ENCODE peak calls at places on chromosomes 12 and 14, in six cellular contexts. One of them, this sample, is unnamed.

GRCh38 chr12:96829354-96829753 is 77.7 kb upstream of the NEDD1 start:
- DNase-seq in SK-N-SH: no peak
- DNase-seq in GM12878: no peak
- DNase-seq in HepG2: no peak
- DNase-seq in K562: no peak
- DNase-seq in H1: no peak
- DNase-seq in this sample: no peak

GRCh38 chr12:121753844-121754264 is 39.6 kb downstream of the RHOF start:
- DNase-seq in SK-N-SH: no peak
- DNase-seq in GM12878: no peak
- DNase-seq in HepG2: no peak
- DNase-seq in K562: no peak
- DNase-seq in H1: no peak
- DNase-seq in this sample: no peak

GRCh38 chr14:92105845-92106094 is 612 bp downstream of the ATXN3 start:
- DNase-seq in SK-N-SH: no peak
- DNase-seq in GM12878: no peak
- DNase-seq in HepG2: peak; percentile 5
- DNase-seq in K562: no peak
- DNase-seq in H1: no peak
- DNase-seq in this sample: peak; percentile 21

GRCh38 chr12:1879633-1880032 is 38.8 kb downstream of the CACNA2D4 start:
- DNase-seq in SK-N-SH: peak; percentile 1
- DNase-seq in GM12878: no peak
- DNase-seq in HepG2: no peak
- DNase-seq in K562: no peak
- DNase-seq in H1: no peak
- DNase-seq in this sample: no peak

GRCh38 chr12:6193853-6194815 is 6.1 kb upstream of the CD9 start:
- DNase-seq in SK-N-SH: no peak
- DNase-seq in GM12878: no peak
- DNase-seq in HepG2: no peak
- DNase-seq in K562: no peak
- DNase-seq in H1: no peak
- DNase-seq in this sample: no peak

GRCh38 chr14:70796551-70796950 is 12.8 kb downstream of the MAP3K9 start:
- DNase-seq in SK-N-SH: no peak
- DNase-seq in GM12878: no peak
- DNase-seq in HepG2: no peak
- DNase-seq in K562: no peak
- DNase-seq in H1: no peak
- DNase-seq in this sample: no peak

GRCh38 chr12:89707992-89708792 is 446 bp downstream of the ATP2B1 start:
- DNase-seq in SK-N-SH: peak; percentile 56
- DNase-seq in GM12878: no peak
- DNase-seq in HepG2: no peak
- DNase-seq in K562: peak; percentile 59
- DNase-seq in H1: no peak
- DNase-seq in this sample: no peak

GRCh38 chr14:68249534-68250517 is 430.2 kb downstream of the RAD51B start:
- DNase-seq in SK-N-SH: no peak
- DNase-seq in GM12878: no peak
- DNase-seq in HepG2: no peak
- DNase-seq in K562: no peak
- DNase-seq in H1: no peak
- DNase-seq in this sample: no peak

GRCh38 chr12:69275471-69275891 is 36.1 kb downstream of the CPSF6 start:
- DNase-seq in SK-N-SH: no peak
- DNase-seq in GM12878: no peak
- DNase-seq in HepG2: no peak
- DNase-seq in K562: no peak
- DNase-seq in H1: no peak
- DNase-seq in this sample: no peak

GRCh38 chr12:78209851-78210493 is 379.3 kb downstream of the NAV3 start:
- DNase-seq in SK-N-SH: no peak
- DNase-seq in GM12878: no peak
- DNase-seq in HepG2: no peak
- DNase-seq in K562: no peak
- DNase-seq in H1: no peak
- DNase-seq in this sample: no peak

GRCh38 chr14:80425686-80426085 is 214.4 kb upstream of the DIO2 start:
- DNase-seq in SK-N-SH: no peak
- DNase-seq in GM12878: no peak
- DNase-seq in HepG2: no peak
- DNase-seq in K562: no peak
- DNase-seq in H1: no peak
- DNase-seq in this sample: no peak

GRCh38 chr12:65817866-65818265 is 6.4 kb upstream of the HMGA2 start:
- DNase-seq in SK-N-SH: no peak
- DNase-seq in GM12878: no peak
- DNase-seq in HepG2: no peak
- DNase-seq in K562: no peak
- DNase-seq in H1: no peak
- DNase-seq in this sample: no peak

GRCh38 chr14:49552630-49553029 is 33.5 kb downstream of the RPS29 start:
- DNase-seq in SK-N-SH: no peak
- DNase-seq in GM12878: no peak
- DNase-seq in HepG2: no peak
- DNase-seq in K562: no peak
- DNase-seq in H1: no peak
- DNase-seq in this sample: no peak

GRCh38 chr12:108582981-108583770 is 14.7 kb downstream of the TMEM119 start:
- DNase-seq in SK-N-SH: no peak
- DNase-seq in GM12878: no peak
- DNase-seq in HepG2: no peak
- DNase-seq in K562: no peak
- DNase-seq in H1: no peak
- DNase-seq in this sample: no peak

GRCh38 chr12:31583878-31584277 is 7.1 kb downstream of the DENND5B start:
- DNase-seq in SK-N-SH: no peak
- DNase-seq in GM12878: no peak
- DNase-seq in HepG2: no peak
- DNase-seq in K562: no peak
- DNase-seq in H1: no peak
- DNase-seq in this sample: no peak

GRCh38 chr12:60148831-60149230 is 553.0 kb downstream of the SLC16A7 start:
- DNase-seq in SK-N-SH: no peak
- DNase-seq in GM12878: no peak
- DNase-seq in HepG2: no peak
- DNase-seq in K562: no peak
- DNase-seq in H1: no peak
- DNase-seq in this sample: no peak

GRCh38 chr12:45648070-45648469 is 81.4 kb upstream of the ARID2 start:
- DNase-seq in SK-N-SH: no peak
- DNase-seq in GM12878: no peak
- DNase-seq in HepG2: peak; percentile 6
- DNase-seq in K562: no peak
- DNase-seq in H1: no peak
- DNase-seq in this sample: no peak

GRCh38 chr12:82121545-82121944 is 236.6 kb downstream of the CCDC59 start:
- DNase-seq in SK-N-SH: no peak
- DNase-seq in GM12878: no peak
- DNase-seq in HepG2: no peak
- DNase-seq in K562: no peak
- DNase-seq in H1: no peak
- DNase-seq in this sample: no peak

GRCh38 chr12:92927055-92927435 is 2.0 kb downstream of the EEA1 start:
- DNase-seq in SK-N-SH: peak; percentile 25
- DNase-seq in GM12878: peak; percentile 44
- DNase-seq in HepG2: peak; percentile 29
- DNase-seq in K562: no peak
- DNase-seq in H1: no peak
- DNase-seq in this sample: no peak

GRCh38 chr12:105253882-105254513 is 18.0 kb upstream of the APPL2 start:
- DNase-seq in SK-N-SH: no peak
- DNase-seq in GM12878: no peak
- DNase-seq in HepG2: peak; percentile 23
- DNase-seq in K562: peak; percentile 35
- DNase-seq in H1: no peak
- DNase-seq in this sample: no peak

GRCh38 chr14:67207810-67208209 is 18.6 kb downstream of the GARIN2 start:
- DNase-seq in SK-N-SH: no peak
- DNase-seq in GM12878: no peak
- DNase-seq in HepG2: no peak
- DNase-seq in K562: no peak
- DNase-seq in H1: no peak
- DNase-seq in this sample: no peak

GRCh38 chr12:27233814-27234213 is 10.3 kb upstream of the STK38L start:
- DNase-seq in SK-N-SH: no peak
- DNase-seq in GM12878: no peak
- DNase-seq in HepG2: peak; percentile 26
- DNase-seq in K562: peak; percentile 14
- DNase-seq in H1: no peak
- DNase-seq in this sample: no peak

GRCh38 chr12:4275869-4276253 is 2.3 kb downstream of the CCND2 start:
- DNase-seq in SK-N-SH: no peak
- DNase-seq in GM12878: no peak
- DNase-seq in HepG2: no peak
- DNase-seq in K562: no peak
- DNase-seq in H1: no peak
- DNase-seq in this sample: no peak

GRCh38 chr12:89384050-89384749 is 31.9 kb upstream of the DUSP6 start:
- DNase-seq in SK-N-SH: peak; percentile 32
- DNase-seq in GM12878: no peak
- DNase-seq in HepG2: peak; percentile 66
- DNase-seq in K562: no peak
- DNase-seq in H1: peak; percentile 15
- DNase-seq in this sample: peak; percentile 77

GRCh38 chr12:80186727-80187217 is 87.4 kb downstream of the OTOGL start:
- DNase-seq in SK-N-SH: peak; percentile 30
- DNase-seq in GM12878: peak; percentile 26
- DNase-seq in HepG2: peak; percentile 82
- DNase-seq in K562: peak; percentile 8
- DNase-seq in H1: no peak
- DNase-seq in this sample: peak; percentile 38

GRCh38 chr12:113057565-113058485 is 1.3 kb downstream of the DTX1 start:
- DNase-seq in SK-N-SH: no peak
- DNase-seq in GM12878: no peak
- DNase-seq in HepG2: no peak
- DNase-seq in K562: no peak
- DNase-seq in H1: no peak
- DNase-seq in this sample: no peak
- H3K4me3 ChIP-seq in SK-N-SH: peak overlapping the region; percentile 58
- H3K4me3 ChIP-seq in GM12878: peak overlapping the region; percentile 51
- H3K4me3 ChIP-seq in HepG2: no peak overlapping the region
- H3K4me3 ChIP-seq in K562: no peak overlapping the region
- H3K4me3 ChIP-seq in H1: peak overlapping the region; percentile 77
- H3K4me3 ChIP-seq in this sample: no peak overlapping the region

GRCh38 chr12:9851050-9851449 is 18.1 kb downstream of the CLEC2B start:
- DNase-seq in SK-N-SH: no peak
- DNase-seq in GM12878: no peak
- DNase-seq in HepG2: no peak
- DNase-seq in K562: no peak
- DNase-seq in H1: no peak
- DNase-seq in this sample: no peak
- TF ChIP-seq GABPA in SK-N-SH: no peak
- TF ChIP-seq GABPA in GM12878: no peak
- TF ChIP-seq GABPA in HepG2: no peak
- TF ChIP-seq GABPA in K562: no peak
- TF ChIP-seq GABPA in H1: no peak
- TF ChIP-seq GABPA in this sample: no peak

GRCh38 chr14:54138024-54138353 is 181.4 kb upstream of the BMP4 start:
- DNase-seq in SK-N-SH: no peak
- DNase-seq in GM12878: no peak
- DNase-seq in HepG2: peak; percentile 66
- DNase-seq in K562: no peak
- DNase-seq in H1: no peak
- DNase-seq in this sample: no peak
- H3K4me3 ChIP-seq in SK-N-SH: no peak overlapping the region
- H3K4me3 ChIP-seq in GM12878: no peak overlapping the region
- H3K4me3 ChIP-seq in HepG2: peak overlapping the region; percentile 31
- H3K4me3 ChIP-seq in K562: no peak overlapping the region
- H3K4me3 ChIP-seq in H1: no peak overlapping the region
- H3K4me3 ChIP-seq in this sample: no peak overlapping the region

DNA sequence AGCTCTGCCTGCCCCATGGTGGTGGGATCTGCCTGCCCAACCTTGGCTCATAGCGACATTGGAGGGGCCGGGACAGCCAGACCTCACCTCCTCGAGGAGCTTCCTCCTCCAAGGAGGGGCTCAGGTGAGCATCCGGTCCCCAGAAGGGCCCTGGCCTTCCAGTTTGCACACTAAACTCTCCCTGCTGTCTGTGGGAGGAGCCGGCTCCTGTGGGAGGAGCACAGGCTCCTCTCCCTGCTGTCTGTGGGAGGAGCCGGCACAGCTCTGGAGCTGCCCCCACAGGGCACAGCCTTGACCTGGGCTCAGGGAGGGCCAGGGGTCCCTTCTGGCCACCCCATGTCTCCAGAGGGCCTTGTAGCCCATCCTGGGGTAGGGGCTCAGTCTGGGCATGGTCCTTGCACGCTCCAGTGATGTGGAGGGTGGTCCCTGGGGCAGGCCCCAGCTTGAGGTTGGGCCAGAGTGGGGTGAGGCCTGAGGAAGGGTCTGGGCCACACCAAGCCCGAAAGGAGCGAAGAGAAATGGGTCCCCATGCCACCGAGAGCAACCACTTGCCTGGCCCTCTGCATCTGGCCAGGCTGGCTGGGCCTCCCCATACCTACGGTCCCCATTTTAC is 147.5 kb upstream of the C14orf180 start:
- DNase-seq in SK-N-SH: no peak
- DNase-seq in GM12878: no peak
- DNase-seq in HepG2: no peak
- DNase-seq in K562: peak; percentile 11
- DNase-seq in H1: no peak
- DNase-seq in this sample: no peak
- TF ChIP-seq GABPA in SK-N-SH: no peak
- TF ChIP-seq GABPA in GM12878: no peak
- TF ChIP-seq GABPA in HepG2: no peak
- TF ChIP-seq GABPA in K562: no peak
- TF ChIP-seq GABPA in H1: no peak
- TF ChIP-seq GABPA in this sample: no peak

This sample was measured in HL-60.